ENCODE peak calls at places on chromosomes 12 and 14, in ten cellular contexts. Q is RWPE2, B is cardiac muscle cell, D is coronary artery, G is PC-3, J is body of pancreas, X is ovary, R is HCT116, O is OCI-LY7, U is neural progenitor cell. L is an unnamed sample.

GRCh38 chr14:99556134-99556791 is 47.7 kb downstream of the CCDC85C start:
- DNase-seq in Q (no peak), B (no peak), G (no peak), U (no peak), X (no peak), O (no peak), R (no peak), J (no peak), D (no peak), L (no peak)

GRCh38 chr14:65433157-65433556 is 20.6 kb downstream of the FUT8 start:
- DNase-seq in G (no peak), R (no peak), X (no peak), Q (no peak), O (no peak), D (no peak), U (no peak), B (no peak), J (no peak), L (no peak)

GRCh38 chr12:49552425-49552824 is 13.6 kb downstream of the KCNH3 start:
- DNase-seq in U (no peak), J (no peak), X (no peak), R (no peak), O (peak), G (no peak), B (no peak), Q (no peak), D (no peak), L (no peak)

GRCh38 chr12:43586646-43587245 is 34.7 kb upstream of the ADAMTS20 start:
- DNase-seq in O (no peak), D (no peak), X (no peak), U (no peak), Q (no peak), G (no peak), B (no peak), R (no peak), J (no peak), L (no peak)

GRCh38 chr14:74469548-74470518 is 23.3 kb downstream of the NPC2 start:
- DNase-seq in X (no peak), B (no peak), U (no peak), J (no peak), G (no peak), D (no peak), O (no peak), Q (no peak), R (no peak), L (no peak)

GRCh38 chr12:110619534-110619953 is 5.6 kb downstream of the TCTN1 start:
- DNase-seq in G (peak), Q (no peak), O (peak), B (no peak), D (no peak), J (no peak), U (no peak), X (no peak), R (no peak), L (no peak)

GRCh38 chr12:90899456-90900182 is 55.4 kb downstream of the CCER1 start:
- DNase-seq in B (no peak), J (no peak), D (no peak), R (no peak), G (peak), O (no peak), X (no peak), U (no peak), Q (no peak), L (no peak)

GRCh38 chr14:97854918-97855317 is 1057.7 kb downstream of the VRK1 start:
- DNase-seq in J (no peak), R (no peak), X (no peak), Q (no peak), O (no peak), B (no peak), G (no peak), D (no peak), U (peak), L (no peak)

GRCh38 chr14:77158175-77158908 is 16.8 kb upstream of the ZDHHC22 start:
- DNase-seq in U (peak), O (no peak), B (peak), D (peak), G (peak), J (no peak), R (no peak), Q (no peak), X (no peak), L (no peak)

GRCh38 chr12:46419675-46420074 is 47.1 kb upstream of the SLC38A2 start:
- DNase-seq in R (no peak), G (no peak), B (no peak), Q (no peak), O (no peak), D (no peak), X (no peak), U (no peak), J (no peak), L (no peak)

GRCh38 chr14:43778956-43779639 is 728.0 kb downstream of the FSCB start:
- DNase-seq in J (no peak), R (no peak), X (no peak), O (no peak), G (no peak), B (no peak), Q (no peak), D (no peak), U (no peak), L (no peak)

GRCh38 chr12:108846320-108846719 is 11.1 kb downstream of the SSH1 start:
- DNase-seq in Q (no peak), R (no peak), O (no peak), D (no peak), G (no peak), U (no peak), B (no peak), X (no peak), J (peak), L (no peak)

GRCh38 chr12:28340261-28340660 is 150.0 kb downstream of the CCDC91 start:
- DNase-seq in B (no peak), O (no peak), D (no peak), R (no peak), Q (no peak), J (no peak), G (no peak), U (no peak), X (no peak), L (no peak)

GRCh38 chr14:33794791-33795300 is 156.0 kb downstream of the EGLN3 start:
- DNase-seq in O (no peak), D (no peak), Q (no peak), U (no peak), J (no peak), R (no peak), X (no peak), B (no peak), G (no peak), L (no peak)

GRCh38 chr14:80644826-80645225 is 296.7 kb downstream of the CEP128 start:
- DNase-seq in G (no peak), U (no peak), O (no peak), Q (no peak), D (no peak), B (no peak), X (no peak), R (no peak), J (no peak), L (no peak)

GRCh38 chr12:111602348-111602747 is 3.2 kb upstream of the ATXN2 start:
- DNase-seq in Q (no peak), X (no peak), U (no peak), G (no peak), B (no peak), R (no peak), J (no peak), O (no peak), D (no peak), L (no peak)

GRCh38 chr12:132385375-132385774 is 56.0 kb upstream of the GALNT9 start:
- DNase-seq in Q (peak), O (no peak), X (no peak), J (no peak), B (no peak), G (no peak), D (no peak), R (no peak), U (no peak), L (no peak)

GRCh38 chr14:77143071-77143470 is 1.5 kb upstream of the ZDHHC22 start:
- DNase-seq in O (no peak), J (no peak), Q (no peak), U (no peak), R (no peak), G (no peak), D (no peak), X (no peak), B (no peak), L (no peak)

GRCh38 chr12:7966558-7966957 is 30.6 kb upstream of the SLC2A3 start:
- DNase-seq in J (no peak), B (no peak), Q (no peak), U (no peak), X (no peak), D (no peak), R (no peak), O (no peak), G (no peak), L (no peak)

DNA sequence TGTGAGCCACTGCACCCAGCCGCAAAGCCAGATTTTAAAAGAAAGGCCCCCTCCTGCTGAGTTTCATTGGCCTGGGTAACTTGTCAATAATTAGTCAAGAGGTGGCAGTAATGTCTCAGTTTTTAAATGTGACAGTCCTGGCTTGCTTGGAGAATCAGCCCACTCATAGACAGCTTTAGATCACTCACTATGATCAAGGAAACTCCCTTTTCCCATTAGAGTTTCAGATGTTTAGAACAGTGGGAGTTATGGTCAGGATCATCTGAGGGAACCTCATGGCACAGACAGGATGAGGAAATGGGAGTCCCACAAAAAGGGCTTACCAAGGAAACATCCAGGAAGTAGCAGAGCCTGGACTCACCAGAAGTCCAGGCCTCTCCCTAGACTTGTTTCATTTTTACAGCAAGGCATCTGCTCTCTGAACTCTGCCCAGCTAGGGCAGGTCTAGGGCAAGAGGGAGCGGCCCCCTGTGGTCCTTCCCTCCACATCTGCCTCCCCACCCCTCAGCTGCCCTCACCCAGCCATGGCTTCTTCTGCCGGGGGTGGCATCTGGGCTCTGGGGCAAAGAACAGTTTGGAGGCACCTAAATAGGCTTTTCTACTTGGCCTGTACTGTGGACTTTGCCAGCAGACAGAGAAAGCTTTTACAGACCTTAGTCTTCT is 11.2 kb downstream of the BCL2L14 start:
- DNase-seq in U (peak), D (no peak), R (peak), X (no peak), Q (no peak), G (peak), J (no peak), B (peak), O (peak), L (no peak)
- H3K27ac ChIP-seq in U (no peak), D (peak), R (no peak), X (no peak), Q (no peak), G (no peak), J (no peak), B (no peak), O (no peak), L (peak)

DNA sequence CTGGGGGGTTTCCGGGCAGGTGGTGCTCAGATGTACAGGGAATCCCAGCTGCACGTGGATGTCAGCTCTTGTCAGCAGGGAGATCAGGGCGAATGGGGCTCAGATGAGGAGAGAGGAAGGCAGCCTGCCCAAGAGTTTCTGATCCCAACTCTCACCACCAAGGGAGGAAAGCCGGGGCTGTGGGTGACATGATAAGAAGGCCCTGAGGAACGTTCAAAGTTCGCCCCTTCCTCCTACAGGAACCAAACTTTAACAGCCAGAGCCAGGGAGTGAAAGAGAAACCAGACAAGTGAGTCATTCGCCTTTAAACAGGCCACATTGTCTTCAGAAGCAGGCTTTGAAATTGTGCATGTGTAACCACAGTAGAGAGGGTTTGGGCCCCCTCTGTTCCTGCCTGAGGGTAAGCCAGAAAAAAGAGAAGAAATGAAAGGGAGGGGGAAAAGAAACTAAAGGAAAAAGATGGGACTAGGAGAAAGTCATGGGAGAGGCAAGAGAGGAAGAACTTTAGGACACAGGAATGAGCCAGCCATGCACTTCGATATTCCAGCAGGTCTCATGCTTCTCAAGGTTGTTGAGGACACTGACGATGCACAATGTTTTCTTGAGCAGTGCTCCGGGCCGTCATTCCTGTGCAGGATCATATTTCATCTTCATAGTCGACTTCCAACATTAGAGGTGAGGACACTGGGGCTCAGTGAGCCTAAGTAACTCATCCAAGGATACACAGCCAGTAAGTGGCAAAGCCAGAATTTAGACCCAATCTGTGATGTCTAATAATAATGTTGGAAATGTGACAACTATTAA is 691.4 kb upstream of the TBX3 start:
- DNase-seq in B (no peak), J (no peak), R (no peak), X (no peak), G (peak), Q (no peak), D (no peak), O (no peak), U (no peak), L (no peak)
- H3K27ac ChIP-seq in B (no peak), J (no peak), R (no peak), X (no peak), G (peak), Q (peak), D (no peak), O (no peak), U (no peak), L (no peak)

GRCh38 chr14:94974893-94975292 is 182.4 kb downstream of the DICER1 start:
- DNase-seq in G (no peak), Q (no peak), O (no peak), X (no peak), R (no peak), U (no peak), J (no peak), D (no peak), B (no peak), L (no peak)

GRCh38 chr14:94974422-94974821 is 182.9 kb downstream of the DICER1 start:
- DNase-seq in X (no peak), B (no peak), J (no peak), D (no peak), O (no peak), G (no peak), R (no peak), U (no peak), Q (no peak), L (no peak)

GRCh38 chr14:94969766-94970165 is 187.6 kb downstream of the DICER1 start:
- DNase-seq in R (no peak), D (no peak), Q (no peak), B (no peak), G (no peak), J (no peak), U (no peak), X (no peak), O (no peak), L (no peak)

GRCh38 chr14:94970937-94971730 is 186.2 kb downstream of the DICER1 start:
- DNase-seq in G (no peak), J (no peak), B (no peak), D (no peak), R (no peak), X (no peak), O (no peak), Q (no peak), U (no peak), L (no peak)

DNA sequence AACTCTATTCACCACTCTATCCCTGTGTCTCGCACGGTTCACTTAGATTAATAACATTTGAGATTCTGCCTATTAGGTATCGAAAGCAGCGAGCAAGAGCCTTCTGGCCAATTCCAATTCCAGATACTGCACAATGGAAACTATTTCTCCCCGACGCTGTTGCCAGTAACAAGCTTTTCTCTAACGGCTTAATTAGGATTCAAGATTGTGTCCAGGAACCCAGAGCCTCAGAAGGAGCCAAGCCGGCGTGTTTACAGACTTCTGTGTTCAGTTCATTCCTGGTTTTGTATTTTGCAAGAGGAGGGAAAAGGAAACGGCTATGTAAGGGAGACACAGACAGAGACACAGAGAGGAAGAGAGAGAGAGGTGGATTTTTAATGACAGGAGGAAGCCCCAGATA is 185.6 kb downstream of the DICER1 start:
- DNase-seq in D (no peak), O (no peak), U (no peak), G (no peak), B (no peak), Q (no peak), X (peak), J (no peak), R (no peak), L (no peak)
- H3K27ac ChIP-seq in D (peak), O (no peak), U (no peak), G (no peak), B (no peak), Q (no peak), X (peak), J (no peak), R (no peak), L (no peak)

GRCh38 chr14:86530457-86530856 is 1000.5 kb downstream of the FLRT2 start:
- DNase-seq in Q (no peak), O (no peak), D (no peak), U (no peak), J (no peak), G (no peak), X (no peak), R (no peak), B (no peak), L (no peak)

GRCh38 chr14:86532219-86532618 is 1002.3 kb downstream of the FLRT2 start:
- DNase-seq in R (no peak), O (no peak), J (peak), G (peak), B (no peak), U (no peak), D (no peak), Q (no peak), X (no peak), L (no peak)

DNA sequence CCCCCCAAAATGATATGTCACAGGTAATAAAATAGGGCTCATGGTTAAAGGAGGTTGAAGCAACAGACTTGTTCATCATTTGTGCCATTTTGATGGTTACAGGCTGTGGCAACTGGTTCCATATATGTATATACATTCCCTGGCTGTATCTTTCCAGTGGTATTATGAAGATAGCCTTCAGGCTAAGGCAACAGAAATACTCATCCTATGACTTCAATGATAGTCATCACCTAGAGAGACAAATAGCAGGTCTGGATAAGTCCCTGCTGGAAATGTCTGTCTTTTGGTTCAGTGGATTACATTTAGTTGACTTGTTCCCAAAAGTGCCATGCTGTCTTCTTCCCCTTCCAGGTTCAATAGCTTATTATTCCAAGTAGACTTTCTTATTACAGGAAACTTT is 997.4 kb downstream of the FLRT2 start:
- DNase-seq in G (no peak), J (no peak), R (no peak), O (no peak), B (no peak), D (no peak), Q (no peak), X (no peak), U (no peak), L (no peak)
- H3K27ac ChIP-seq in G (no peak), J (no peak), R (no peak), O (no peak), B (no peak), D (no peak), Q (no peak), X (no peak), U (no peak), L (no peak)

L was measured in upper lobe of left lung.